ENCODE peak calls at places on chromosomes 1 and 21, in seven cellular contexts. One of them, this sample, is unnamed.

GRCh38 chr1:157773723-157774350 is 3.1 kb downstream of the FCRL2 start:
- DNase-seq in CD4-positive, alpha-beta memory T cell: no peak
- DNase-seq in GM10248: peak
- DNase-seq in activated CD8-positive, alpha-beta memory T cell treated with anti-CD3 and anti-CD28 coated beads for 4 hours: no peak
- DNase-seq in progenitor cell of endocrine pancreas: no peak
- DNase-seq in CD8-positive, alpha-beta memory T cell: no peak
- DNase-seq in GM19239: peak
- DNase-seq in this sample: peak

GRCh38 chr1:173213665-173214064 is 6.5 kb upstream of the TNFSF4 start:
- DNase-seq in CD4-positive, alpha-beta memory T cell: no peak
- DNase-seq in GM10248: no peak
- DNase-seq in activated CD8-positive, alpha-beta memory T cell treated with anti-CD3 and anti-CD28 coated beads for 4 hours: no peak
- DNase-seq in progenitor cell of endocrine pancreas: no peak
- DNase-seq in CD8-positive, alpha-beta memory T cell: no peak
- DNase-seq in GM19239: no peak
- DNase-seq in this sample: no peak

GRCh38 chr1:67536957-67537646 is 106.9 kb upstream of the SERBP1 start:
- DNase-seq in CD4-positive, alpha-beta memory T cell: no peak
- DNase-seq in GM10248: no peak
- DNase-seq in activated CD8-positive, alpha-beta memory T cell treated with anti-CD3 and anti-CD28 coated beads for 4 hours: no peak
- DNase-seq in progenitor cell of endocrine pancreas: no peak
- DNase-seq in CD8-positive, alpha-beta memory T cell: no peak
- DNase-seq in GM19239: no peak
- DNase-seq in this sample: no peak

GRCh38 chr1:226545806-226546596 is 2.6 kb upstream of the STUM start:
- DNase-seq in CD4-positive, alpha-beta memory T cell: no peak
- DNase-seq in GM10248: no peak
- DNase-seq in activated CD8-positive, alpha-beta memory T cell treated with anti-CD3 and anti-CD28 coated beads for 4 hours: no peak
- DNase-seq in progenitor cell of endocrine pancreas: no peak
- DNase-seq in CD8-positive, alpha-beta memory T cell: no peak
- DNase-seq in GM19239: no peak
- DNase-seq in this sample: no peak

GRCh38 chr1:55402117-55402516 is 187.0 kb upstream of the USP24 start:
- DNase-seq in CD4-positive, alpha-beta memory T cell: no peak
- DNase-seq in GM10248: no peak
- DNase-seq in activated CD8-positive, alpha-beta memory T cell treated with anti-CD3 and anti-CD28 coated beads for 4 hours: no peak
- DNase-seq in progenitor cell of endocrine pancreas: no peak
- DNase-seq in CD8-positive, alpha-beta memory T cell: no peak
- DNase-seq in GM19239: no peak
- DNase-seq in this sample: no peak

GRCh38 chr1:17128361-17128760 is 9.1 kb upstream of the PADI2 start:
- DNase-seq in CD4-positive, alpha-beta memory T cell: no peak
- DNase-seq in GM10248: no peak
- DNase-seq in activated CD8-positive, alpha-beta memory T cell treated with anti-CD3 and anti-CD28 coated beads for 4 hours: no peak
- DNase-seq in progenitor cell of endocrine pancreas: no peak
- DNase-seq in CD8-positive, alpha-beta memory T cell: no peak
- DNase-seq in GM19239: no peak
- DNase-seq in this sample: no peak

GRCh38 chr21:31293986-31294385 is 50.1 kb downstream of the TIAM1 start:
- DNase-seq in CD4-positive, alpha-beta memory T cell: no peak
- DNase-seq in GM10248: no peak
- DNase-seq in activated CD8-positive, alpha-beta memory T cell treated with anti-CD3 and anti-CD28 coated beads for 4 hours: peak
- DNase-seq in progenitor cell of endocrine pancreas: no peak
- DNase-seq in CD8-positive, alpha-beta memory T cell: no peak
- DNase-seq in GM19239: no peak
- DNase-seq in this sample: no peak

GRCh38 chr1:17217607-17218006 is 12.7 kb downstream of the PADI1 start:
- DNase-seq in CD4-positive, alpha-beta memory T cell: no peak
- DNase-seq in GM10248: no peak
- DNase-seq in activated CD8-positive, alpha-beta memory T cell treated with anti-CD3 and anti-CD28 coated beads for 4 hours: no peak
- DNase-seq in progenitor cell of endocrine pancreas: no peak
- DNase-seq in CD8-positive, alpha-beta memory T cell: no peak
- DNase-seq in GM19239: no peak
- DNase-seq in this sample: no peak

GRCh38 chr21:44723177-44724131 is 12.1 kb upstream of the TSPEAR start:
- DNase-seq in CD4-positive, alpha-beta memory T cell: no peak
- DNase-seq in GM10248: no peak
- DNase-seq in activated CD8-positive, alpha-beta memory T cell treated with anti-CD3 and anti-CD28 coated beads for 4 hours: no peak
- DNase-seq in progenitor cell of endocrine pancreas: no peak
- DNase-seq in CD8-positive, alpha-beta memory T cell: peak
- DNase-seq in GM19239: no peak
- DNase-seq in this sample: no peak

GRCh38 chr1:205172729-205173366 is 38.7 kb downstream of the DSTYK start:
- DNase-seq in CD4-positive, alpha-beta memory T cell: no peak
- DNase-seq in GM10248: no peak
- DNase-seq in activated CD8-positive, alpha-beta memory T cell treated with anti-CD3 and anti-CD28 coated beads for 4 hours: no peak
- DNase-seq in progenitor cell of endocrine pancreas: no peak
- DNase-seq in CD8-positive, alpha-beta memory T cell: no peak
- DNase-seq in GM19239: no peak
- DNase-seq in this sample: no peak

GRCh38 chr1:66944330-66945274 is 19.8 kb downstream of the MIER1 start:
- DNase-seq in CD4-positive, alpha-beta memory T cell: no peak
- DNase-seq in GM10248: no peak
- DNase-seq in activated CD8-positive, alpha-beta memory T cell treated with anti-CD3 and anti-CD28 coated beads for 4 hours: no peak
- DNase-seq in progenitor cell of endocrine pancreas: no peak
- DNase-seq in CD8-positive, alpha-beta memory T cell: no peak
- DNase-seq in GM19239: no peak
- DNase-seq in this sample: no peak

GRCh38 chr1:223683586-223684487 is 18.3 kb upstream of the CAPN8 start:
- DNase-seq in CD4-positive, alpha-beta memory T cell: peak
- DNase-seq in GM10248: peak
- DNase-seq in activated CD8-positive, alpha-beta memory T cell treated with anti-CD3 and anti-CD28 coated beads for 4 hours: peak
- DNase-seq in progenitor cell of endocrine pancreas: peak
- DNase-seq in CD8-positive, alpha-beta memory T cell: peak
- DNase-seq in GM19239: no peak
- DNase-seq in this sample: peak

GRCh38 chr1:184929711-184930202 is 44.6 kb downstream of the NIBAN1 start:
- DNase-seq in CD4-positive, alpha-beta memory T cell: no peak
- DNase-seq in GM10248: no peak
- DNase-seq in activated CD8-positive, alpha-beta memory T cell treated with anti-CD3 and anti-CD28 coated beads for 4 hours: no peak
- DNase-seq in progenitor cell of endocrine pancreas: no peak
- DNase-seq in CD8-positive, alpha-beta memory T cell: no peak
- DNase-seq in GM19239: no peak
- DNase-seq in this sample: peak

GRCh38 chr1:80417651-80418050 is 1383.1 kb upstream of the ADGRL2 start:
- DNase-seq in CD4-positive, alpha-beta memory T cell: no peak
- DNase-seq in GM10248: no peak
- DNase-seq in activated CD8-positive, alpha-beta memory T cell treated with anti-CD3 and anti-CD28 coated beads for 4 hours: no peak
- DNase-seq in progenitor cell of endocrine pancreas: no peak
- DNase-seq in CD8-positive, alpha-beta memory T cell: no peak
- DNase-seq in GM19239: no peak
- DNase-seq in this sample: no peak

GRCh38 chr21:35226960-35227741 is 178.0 kb upstream of the RUNX1 start:
- DNase-seq in CD4-positive, alpha-beta memory T cell: peak
- DNase-seq in GM10248: no peak
- DNase-seq in activated CD8-positive, alpha-beta memory T cell treated with anti-CD3 and anti-CD28 coated beads for 4 hours: no peak
- DNase-seq in progenitor cell of endocrine pancreas: no peak
- DNase-seq in CD8-positive, alpha-beta memory T cell: peak
- DNase-seq in GM19239: no peak
- DNase-seq in this sample: no peak

GRCh38 chr1:31155216-31155806 is 84.4 kb downstream of the NKAIN1 start:
- DNase-seq in CD4-positive, alpha-beta memory T cell: peak
- DNase-seq in GM10248: peak
- DNase-seq in activated CD8-positive, alpha-beta memory T cell treated with anti-CD3 and anti-CD28 coated beads for 4 hours: peak
- DNase-seq in progenitor cell of endocrine pancreas: peak
- DNase-seq in CD8-positive, alpha-beta memory T cell: peak
- DNase-seq in GM19239: peak
- DNase-seq in this sample: peak

GRCh38 chr1:34412597-34413392 is 236.1 kb downstream of the C1orf94 start:
- DNase-seq in CD4-positive, alpha-beta memory T cell: no peak
- DNase-seq in GM10248: no peak
- DNase-seq in activated CD8-positive, alpha-beta memory T cell treated with anti-CD3 and anti-CD28 coated beads for 4 hours: no peak
- DNase-seq in progenitor cell of endocrine pancreas: no peak
- DNase-seq in CD8-positive, alpha-beta memory T cell: no peak
- DNase-seq in GM19239: no peak
- DNase-seq in this sample: no peak

GRCh38 chr1:60989745-60990718 is 92.3 kb upstream of the NFIA start:
- DNase-seq in CD4-positive, alpha-beta memory T cell: no peak
- DNase-seq in GM10248: no peak
- DNase-seq in activated CD8-positive, alpha-beta memory T cell treated with anti-CD3 and anti-CD28 coated beads for 4 hours: no peak
- DNase-seq in progenitor cell of endocrine pancreas: no peak
- DNase-seq in CD8-positive, alpha-beta memory T cell: no peak
- DNase-seq in GM19239: no peak
- DNase-seq in this sample: no peak

GRCh38 chr1:46183119-46183842 is 7.0 kb upstream of the P3R3URF start:
- DNase-seq in CD4-positive, alpha-beta memory T cell: no peak
- DNase-seq in GM10248: no peak
- DNase-seq in activated CD8-positive, alpha-beta memory T cell treated with anti-CD3 and anti-CD28 coated beads for 4 hours: no peak
- DNase-seq in progenitor cell of endocrine pancreas: no peak
- DNase-seq in CD8-positive, alpha-beta memory T cell: no peak
- DNase-seq in GM19239: no peak
- DNase-seq in this sample: no peak

GRCh38 chr1:10586125-10586524 is 111.4 kb downstream of the PEX14 start:
- DNase-seq in CD4-positive, alpha-beta memory T cell: no peak
- DNase-seq in GM10248: no peak
- DNase-seq in activated CD8-positive, alpha-beta memory T cell treated with anti-CD3 and anti-CD28 coated beads for 4 hours: no peak
- DNase-seq in progenitor cell of endocrine pancreas: no peak
- DNase-seq in CD8-positive, alpha-beta memory T cell: no peak
- DNase-seq in GM19239: no peak
- DNase-seq in this sample: no peak

GRCh38 chr1:86758570-86758969 is 54.2 kb downstream of the SH3GLB1 start:
- DNase-seq in CD4-positive, alpha-beta memory T cell: no peak
- DNase-seq in GM10248: no peak
- DNase-seq in activated CD8-positive, alpha-beta memory T cell treated with anti-CD3 and anti-CD28 coated beads for 4 hours: no peak
- DNase-seq in progenitor cell of endocrine pancreas: no peak
- DNase-seq in CD8-positive, alpha-beta memory T cell: no peak
- DNase-seq in GM19239: no peak
- DNase-seq in this sample: no peak

GRCh38 chr1:154546264-154547043 is 12.0 kb downstream of the UBE2Q1 start:
- DNase-seq in CD4-positive, alpha-beta memory T cell: peak
- DNase-seq in GM10248: peak
- DNase-seq in activated CD8-positive, alpha-beta memory T cell treated with anti-CD3 and anti-CD28 coated beads for 4 hours: peak
- DNase-seq in progenitor cell of endocrine pancreas: peak
- DNase-seq in CD8-positive, alpha-beta memory T cell: peak
- DNase-seq in GM19239: peak
- DNase-seq in this sample: peak

GRCh38 chr1:24047101-24047459 is 64.9 kb downstream of the MYOM3 start:
- DNase-seq in CD4-positive, alpha-beta memory T cell: no peak
- DNase-seq in GM10248: no peak
- DNase-seq in activated CD8-positive, alpha-beta memory T cell treated with anti-CD3 and anti-CD28 coated beads for 4 hours: no peak
- DNase-seq in progenitor cell of endocrine pancreas: no peak
- DNase-seq in CD8-positive, alpha-beta memory T cell: no peak
- DNase-seq in GM19239: no peak
- DNase-seq in this sample: no peak

GRCh38 chr1:11558286-11558685 is 79.3 kb downstream of the DISP3 start:
- DNase-seq in CD4-positive, alpha-beta memory T cell: no peak
- DNase-seq in GM10248: no peak
- DNase-seq in activated CD8-positive, alpha-beta memory T cell treated with anti-CD3 and anti-CD28 coated beads for 4 hours: no peak
- DNase-seq in progenitor cell of endocrine pancreas: no peak
- DNase-seq in CD8-positive, alpha-beta memory T cell: no peak
- DNase-seq in GM19239: no peak
- DNase-seq in this sample: no peak

GRCh38 chr1:41925712-41926111 is 7.0 kb upstream of the HIVEP3 start:
- DNase-seq in CD4-positive, alpha-beta memory T cell: no peak
- DNase-seq in GM10248: no peak
- DNase-seq in activated CD8-positive, alpha-beta memory T cell treated with anti-CD3 and anti-CD28 coated beads for 4 hours: no peak
- DNase-seq in progenitor cell of endocrine pancreas: no peak
- DNase-seq in CD8-positive, alpha-beta memory T cell: no peak
- DNase-seq in GM19239: no peak
- DNase-seq in this sample: no peak

This sample was measured in endothelial cell.